ENCODE peak calls at places on chromosome 4, in seven cellular contexts. One of them, this sample, is unnamed.

GRCh38 chr4:156390599-156391296 is 437.1 kb upstream of the CTSO start:
- DNase-seq in NCI-H1092: no peak
- DNase-seq in HTR-8/SVneo: no peak
- DNase-seq in fibroblast of lung: peak; percentile 57
- DNase-seq in AG10803: peak; percentile 83
- DNase-seq in type B pancreatic cell: no peak
- DNase-seq in mesendoderm: no peak
- DNase-seq in this sample: no peak

GRCh38 chr4:16026155-16026761 is 57.6 kb downstream of the PROM1 start:
- DNase-seq in NCI-H1092: peak; percentile 38
- DNase-seq in HTR-8/SVneo: peak; percentile 44
- DNase-seq in fibroblast of lung: peak; percentile 54
- DNase-seq in AG10803: peak; percentile 63
- DNase-seq in type B pancreatic cell: no peak
- DNase-seq in mesendoderm: peak; percentile 69
- DNase-seq in this sample: peak; percentile 46

GRCh38 chr4:163484906-163485305 is 9.6 kb upstream of the TMA16 start:
- DNase-seq in NCI-H1092: peak; percentile 12
- DNase-seq in HTR-8/SVneo: no peak
- DNase-seq in fibroblast of lung: peak; percentile 34
- DNase-seq in AG10803: peak; percentile 40
- DNase-seq in type B pancreatic cell: no peak
- DNase-seq in mesendoderm: peak; percentile 78
- DNase-seq in this sample: no peak

GRCh38 chr4:5971077-5971447 is 47.2 kb downstream of the C4orf50 start:
- DNase-seq in NCI-H1092: no peak
- DNase-seq in HTR-8/SVneo: no peak
- DNase-seq in fibroblast of lung: no peak
- DNase-seq in AG10803: no peak
- DNase-seq in type B pancreatic cell: no peak
- DNase-seq in mesendoderm: no peak
- DNase-seq in this sample: no peak

GRCh38 chr4:110087116-110087708 is 111.2 kb downstream of the ELOVL6 start:
- DNase-seq in NCI-H1092: peak; percentile 32
- DNase-seq in HTR-8/SVneo: peak; percentile 39
- DNase-seq in fibroblast of lung: peak; percentile 93
- DNase-seq in AG10803: peak; percentile 78
- DNase-seq in type B pancreatic cell: no peak
- DNase-seq in mesendoderm: no peak
- DNase-seq in this sample: peak; percentile 34

GRCh38 chr4:17155486-17155885 is 257.0 kb upstream of the LDB2 start:
- DNase-seq in NCI-H1092: no peak
- DNase-seq in HTR-8/SVneo: no peak
- DNase-seq in fibroblast of lung: no peak
- DNase-seq in AG10803: peak; percentile 58
- DNase-seq in type B pancreatic cell: no peak
- DNase-seq in mesendoderm: no peak
- DNase-seq in this sample: no peak

GRCh38 chr4:54566608-54567007 is 91.1 kb upstream of the KIT start:
- DNase-seq in NCI-H1092: no peak
- DNase-seq in HTR-8/SVneo: no peak
- DNase-seq in fibroblast of lung: no peak
- DNase-seq in AG10803: no peak
- DNase-seq in type B pancreatic cell: no peak
- DNase-seq in mesendoderm: peak; percentile 57
- DNase-seq in this sample: peak; percentile 45

GRCh38 chr4:2515835-2516550 is 20.5 kb upstream of the FAM193A start:
- DNase-seq in NCI-H1092: no peak
- DNase-seq in HTR-8/SVneo: no peak
- DNase-seq in fibroblast of lung: no peak
- DNase-seq in AG10803: no peak
- DNase-seq in type B pancreatic cell: no peak
- DNase-seq in mesendoderm: no peak
- DNase-seq in this sample: no peak

GRCh38 chr4:110628321-110629213 is 5.7 kb upstream of the PITX2 start:
- DNase-seq in NCI-H1092: no peak
- DNase-seq in HTR-8/SVneo: no peak
- DNase-seq in fibroblast of lung: no peak
- DNase-seq in AG10803: no peak
- DNase-seq in type B pancreatic cell: no peak
- DNase-seq in mesendoderm: peak; percentile 65
- DNase-seq in this sample: no peak

GRCh38 chr4:149995134-149995756 is 83.0 kb upstream of the DCLK2 start:
- DNase-seq in NCI-H1092: no peak
- DNase-seq in HTR-8/SVneo: no peak
- DNase-seq in fibroblast of lung: no peak
- DNase-seq in AG10803: no peak
- DNase-seq in type B pancreatic cell: no peak
- DNase-seq in mesendoderm: no peak
- DNase-seq in this sample: no peak

GRCh38 chr4:98993419-98994071 is 2.0 kb upstream of the METAP1 start:
- DNase-seq in NCI-H1092: no peak
- DNase-seq in HTR-8/SVneo: no peak
- DNase-seq in fibroblast of lung: no peak
- DNase-seq in AG10803: no peak
- DNase-seq in type B pancreatic cell: no peak
- DNase-seq in mesendoderm: no peak
- DNase-seq in this sample: no peak

GRCh38 chr4:38050560-38051350 is 90.6 kb downstream of the PTTG2 start:
- DNase-seq in NCI-H1092: no peak
- DNase-seq in HTR-8/SVneo: no peak
- DNase-seq in fibroblast of lung: peak; percentile 45
- DNase-seq in AG10803: no peak
- DNase-seq in type B pancreatic cell: no peak
- DNase-seq in mesendoderm: peak; percentile 44
- DNase-seq in this sample: no peak

GRCh38 chr4:26731342-26731741 is 129.3 kb upstream of the STIM2 start:
- DNase-seq in NCI-H1092: no peak
- DNase-seq in HTR-8/SVneo: no peak
- DNase-seq in fibroblast of lung: peak; percentile 13
- DNase-seq in AG10803: no peak
- DNase-seq in type B pancreatic cell: no peak
- DNase-seq in mesendoderm: no peak
- DNase-seq in this sample: no peak

GRCh38 chr4:1060646-1061371 is 49.4 kb downstream of the FGFRL1 start:
- DNase-seq in NCI-H1092: no peak
- DNase-seq in HTR-8/SVneo: no peak
- DNase-seq in fibroblast of lung: no peak
- DNase-seq in AG10803: no peak
- DNase-seq in type B pancreatic cell: no peak
- DNase-seq in mesendoderm: no peak
- DNase-seq in this sample: no peak

GRCh38 chr4:3337357-3337732 is 44.5 kb downstream of the RGS12 start:
- DNase-seq in NCI-H1092: no peak
- DNase-seq in HTR-8/SVneo: no peak
- DNase-seq in fibroblast of lung: no peak
- DNase-seq in AG10803: no peak
- DNase-seq in type B pancreatic cell: no peak
- DNase-seq in mesendoderm: no peak
- DNase-seq in this sample: no peak

GRCh38 chr4:180951312-180951711 is 1291.9 kb upstream of the TENM3 start:
- DNase-seq in NCI-H1092: no peak
- DNase-seq in HTR-8/SVneo: no peak
- DNase-seq in fibroblast of lung: no peak
- DNase-seq in AG10803: no peak
- DNase-seq in type B pancreatic cell: no peak
- DNase-seq in mesendoderm: no peak
- DNase-seq in this sample: no peak

GRCh38 chr4:174586651-174587050 is 64.4 kb upstream of the HPGD start:
- DNase-seq in NCI-H1092: no peak
- DNase-seq in HTR-8/SVneo: no peak
- DNase-seq in fibroblast of lung: no peak
- DNase-seq in AG10803: no peak
- DNase-seq in type B pancreatic cell: no peak
- DNase-seq in mesendoderm: no peak
- DNase-seq in this sample: no peak

GRCh38 chr4:150769235-150769634 is 187.3 kb downstream of the MAB21L2 start:
- DNase-seq in NCI-H1092: no peak
- DNase-seq in HTR-8/SVneo: peak; percentile 33
- DNase-seq in fibroblast of lung: peak; percentile 84
- DNase-seq in AG10803: peak; percentile 77
- DNase-seq in type B pancreatic cell: no peak
- DNase-seq in mesendoderm: peak; percentile 22
- DNase-seq in this sample: no peak

GRCh38 chr4:109206610-109207009 is 95.8 kb downstream of the COL25A1 start:
- DNase-seq in NCI-H1092: no peak
- DNase-seq in HTR-8/SVneo: no peak
- DNase-seq in fibroblast of lung: peak; percentile 11
- DNase-seq in AG10803: no peak
- DNase-seq in type B pancreatic cell: no peak
- DNase-seq in mesendoderm: peak; percentile 5
- DNase-seq in this sample: no peak

GRCh38 chr4:46081211-46081610 is 42.6 kb downstream of the GABRG1 start:
- DNase-seq in NCI-H1092: no peak
- DNase-seq in HTR-8/SVneo: no peak
- DNase-seq in fibroblast of lung: no peak
- DNase-seq in AG10803: no peak
- DNase-seq in type B pancreatic cell: no peak
- DNase-seq in mesendoderm: no peak
- DNase-seq in this sample: no peak

GRCh38 chr4:26031704-26032103 is 117.7 kb downstream of the SMIM20 start:
- DNase-seq in NCI-H1092: no peak
- DNase-seq in HTR-8/SVneo: no peak
- DNase-seq in fibroblast of lung: no peak
- DNase-seq in AG10803: no peak
- DNase-seq in type B pancreatic cell: no peak
- DNase-seq in mesendoderm: no peak
- DNase-seq in this sample: peak; percentile 20

GRCh38 chr4:169975131-169975836 is 50.9 kb downstream of the MFAP3L start:
- DNase-seq in NCI-H1092: no peak
- DNase-seq in HTR-8/SVneo: no peak
- DNase-seq in fibroblast of lung: peak; percentile 27
- DNase-seq in AG10803: peak; percentile 51
- DNase-seq in type B pancreatic cell: no peak
- DNase-seq in mesendoderm: no peak
- DNase-seq in this sample: no peak

GRCh38 chr4:122450847-122451246 is 5.7 kb downstream of the IL2 start:
- DNase-seq in NCI-H1092: no peak
- DNase-seq in HTR-8/SVneo: peak; percentile 11
- DNase-seq in fibroblast of lung: no peak
- DNase-seq in AG10803: peak; percentile 7
- DNase-seq in type B pancreatic cell: no peak
- DNase-seq in mesendoderm: peak; percentile 95
- DNase-seq in this sample: no peak

GRCh38 chr4:5561286-5561685 is 147.1 kb downstream of the EVC2 start:
- DNase-seq in NCI-H1092: no peak
- DNase-seq in HTR-8/SVneo: no peak
- DNase-seq in fibroblast of lung: no peak
- DNase-seq in AG10803: no peak
- DNase-seq in type B pancreatic cell: no peak
- DNase-seq in mesendoderm: no peak
- DNase-seq in this sample: no peak

GRCh38 chr4:51855270-51855669 is 12.3 kb downstream of the DCUN1D4 start:
- DNase-seq in NCI-H1092: no peak
- DNase-seq in HTR-8/SVneo: no peak
- DNase-seq in fibroblast of lung: no peak
- DNase-seq in AG10803: no peak
- DNase-seq in type B pancreatic cell: no peak
- DNase-seq in mesendoderm: no peak
- DNase-seq in this sample: no peak

GRCh38 chr4:54586343-54586953 is 71.3 kb upstream of the KIT start:
- DNase-seq in NCI-H1092: no peak
- DNase-seq in HTR-8/SVneo: peak; percentile 37
- DNase-seq in fibroblast of lung: peak; percentile 17
- DNase-seq in AG10803: peak; percentile 50
- DNase-seq in type B pancreatic cell: no peak
- DNase-seq in mesendoderm: no peak
- DNase-seq in this sample: peak; percentile 59

GRCh38 chr4:121477480-121477879 is 96.7 kb upstream of the QRFPR start:
- DNase-seq in NCI-H1092: no peak
- DNase-seq in HTR-8/SVneo: no peak
- DNase-seq in fibroblast of lung: no peak
- DNase-seq in AG10803: no peak
- DNase-seq in type B pancreatic cell: no peak
- DNase-seq in mesendoderm: no peak
- DNase-seq in this sample: no peak

GRCh38 chr4:91058345-91058744 is 931.2 kb downstream of the CCSER1 start:
- DNase-seq in NCI-H1092: no peak
- DNase-seq in HTR-8/SVneo: no peak
- DNase-seq in fibroblast of lung: peak; percentile 22
- DNase-seq in AG10803: no peak
- DNase-seq in type B pancreatic cell: no peak
- DNase-seq in mesendoderm: no peak
- DNase-seq in this sample: no peak

GRCh38 chr4:8114456-8115202 is 44.0 kb downstream of the ABLIM2 start:
- DNase-seq in NCI-H1092: no peak
- DNase-seq in HTR-8/SVneo: no peak
- DNase-seq in fibroblast of lung: no peak
- DNase-seq in AG10803: no peak
- DNase-seq in type B pancreatic cell: no peak
- DNase-seq in mesendoderm: no peak
- DNase-seq in this sample: no peak

GRCh38 chr4:78150465-78150864 is 93.3 kb downstream of the FRAS1 start:
- DNase-seq in NCI-H1092: no peak
- DNase-seq in HTR-8/SVneo: no peak
- DNase-seq in fibroblast of lung: no peak
- DNase-seq in AG10803: no peak
- DNase-seq in type B pancreatic cell: no peak
- DNase-seq in mesendoderm: no peak
- DNase-seq in this sample: no peak

GRCh38 chr4:105283501-105283900 is 136.8 kb downstream of the TET2 start:
- DNase-seq in NCI-H1092: no peak
- DNase-seq in HTR-8/SVneo: no peak
- DNase-seq in fibroblast of lung: peak; percentile 65
- DNase-seq in AG10803: peak; percentile 4
- DNase-seq in type B pancreatic cell: no peak
- DNase-seq in mesendoderm: no peak
- DNase-seq in this sample: no peak

GRCh38 chr4:122707503-122707902 is 25.0 kb upstream of the BBS12 start:
- DNase-seq in NCI-H1092: no peak
- DNase-seq in HTR-8/SVneo: no peak
- DNase-seq in fibroblast of lung: no peak
- DNase-seq in AG10803: no peak
- DNase-seq in type B pancreatic cell: no peak
- DNase-seq in mesendoderm: no peak
- DNase-seq in this sample: no peak

GRCh38 chr4:61886180-61886579 is 686.1 kb downstream of the ADGRL3 start:
- DNase-seq in NCI-H1092: no peak
- DNase-seq in HTR-8/SVneo: no peak
- DNase-seq in fibroblast of lung: no peak
- DNase-seq in AG10803: no peak
- DNase-seq in type B pancreatic cell: no peak
- DNase-seq in mesendoderm: no peak
- DNase-seq in this sample: no peak

GRCh38 chr4:67286724-67287123 is 258.6 kb downstream of the CENPC start:
- DNase-seq in NCI-H1092: no peak
- DNase-seq in HTR-8/SVneo: no peak
- DNase-seq in fibroblast of lung: no peak
- DNase-seq in AG10803: no peak
- DNase-seq in type B pancreatic cell: no peak
- DNase-seq in mesendoderm: no peak
- DNase-seq in this sample: no peak

GRCh38 chr4:139501531-139502311 is 47.8 kb downstream of the RAB33B start:
- DNase-seq in NCI-H1092: no peak
- DNase-seq in HTR-8/SVneo: no peak
- DNase-seq in fibroblast of lung: no peak
- DNase-seq in AG10803: peak; percentile 20
- DNase-seq in type B pancreatic cell: no peak
- DNase-seq in mesendoderm: no peak
- DNase-seq in this sample: no peak

GRCh38 chr4:185700048-185700447 is 111.9 kb downstream of the SORBS2 start:
- DNase-seq in NCI-H1092: no peak
- DNase-seq in HTR-8/SVneo: no peak
- DNase-seq in fibroblast of lung: peak; percentile 49
- DNase-seq in AG10803: peak; percentile 12
- DNase-seq in type B pancreatic cell: no peak
- DNase-seq in mesendoderm: no peak
- DNase-seq in this sample: no peak

This sample was measured in NCI-H774.